ENCODE peak calls at places on chromosome 1, in ten cellular contexts. One of them, this sample, is unnamed.
A peak's percentile ranks its signal among the peaks of the same experiment; 100 is the strongest.

GRCh38 chr1:84363019-84363418 is 35.3 kb upstream of the DNASE2B start:
- DNase-seq in non-pigmented ciliary epithelial cell: no peak
- DNase-seq in iPS DF 19.7: no peak
- DNase-seq in caudate nucleus: peak; percentile 39
- DNase-seq in HS-27A: no peak
- DNase-seq in stimulated activated CD4-positive, alpha-beta T cell treated with anti-CD3 and anti-CD28 coated beads, TNF-alpha, amount 100 ng/mL, for 4 hours: no peak
- DNase-seq in brain microvascular endothelial cell: no peak
- DNase-seq in AG10803: no peak
- DNase-seq in anterior cingulate cortex: peak; percentile 13
- DNase-seq in activated CD4-positive, alpha-beta T cell treated with anti-CD3 and anti-CD28 coated beads, Interleukin-2, amount 50 U/mL, for 1 hour: no peak
- DNase-seq in this sample: no peak

GRCh38 chr1:10635385-10635896 is 160.7 kb downstream of the PEX14 start:
- DNase-seq in stimulated activated CD4-positive, alpha-beta T cell treated with anti-CD3 and anti-CD28 coated beads, TNF-alpha, amount 100 ng/mL, for 4 hours: no peak
- DNase-seq in anterior cingulate cortex: no peak
- DNase-seq in HS-27A: no peak
- DNase-seq in iPS DF 19.7: no peak
- DNase-seq in AG10803: peak; percentile 75
- DNase-seq in non-pigmented ciliary epithelial cell: no peak
- DNase-seq in brain microvascular endothelial cell: no peak
- DNase-seq in activated CD4-positive, alpha-beta T cell treated with anti-CD3 and anti-CD28 coated beads, Interleukin-2, amount 50 U/mL, for 1 hour: no peak
- DNase-seq in caudate nucleus: no peak
- DNase-seq in this sample: no peak

GRCh38 chr1:206951318-206952105 is 5.2 kb upstream of the PIGR start:
- DNase-seq in non-pigmented ciliary epithelial cell: no peak
- DNase-seq in brain microvascular endothelial cell: no peak
- DNase-seq in HS-27A: no peak
- DNase-seq in AG10803: no peak
- DNase-seq in caudate nucleus: no peak
- DNase-seq in iPS DF 19.7: no peak
- DNase-seq in anterior cingulate cortex: no peak
- DNase-seq in stimulated activated CD4-positive, alpha-beta T cell treated with anti-CD3 and anti-CD28 coated beads, TNF-alpha, amount 100 ng/mL, for 4 hours: no peak
- DNase-seq in activated CD4-positive, alpha-beta T cell treated with anti-CD3 and anti-CD28 coated beads, Interleukin-2, amount 50 U/mL, for 1 hour: no peak
- DNase-seq in this sample: no peak

GRCh38 chr1:95584315-95584714 is 350.3 kb downstream of the RWDD3 start:
- DNase-seq in brain microvascular endothelial cell: no peak
- DNase-seq in anterior cingulate cortex: no peak
- DNase-seq in stimulated activated CD4-positive, alpha-beta T cell treated with anti-CD3 and anti-CD28 coated beads, TNF-alpha, amount 100 ng/mL, for 4 hours: no peak
- DNase-seq in non-pigmented ciliary epithelial cell: no peak
- DNase-seq in HS-27A: no peak
- DNase-seq in caudate nucleus: no peak
- DNase-seq in activated CD4-positive, alpha-beta T cell treated with anti-CD3 and anti-CD28 coated beads, Interleukin-2, amount 50 U/mL, for 1 hour: no peak
- DNase-seq in iPS DF 19.7: no peak
- DNase-seq in AG10803: no peak
- DNase-seq in this sample: no peak

GRCh38 chr1:61752921-61753389 is 10.7 kb downstream of the PATJ start:
- DNase-seq in caudate nucleus: no peak
- DNase-seq in brain microvascular endothelial cell: no peak
- DNase-seq in AG10803: no peak
- DNase-seq in HS-27A: no peak
- DNase-seq in non-pigmented ciliary epithelial cell: no peak
- DNase-seq in stimulated activated CD4-positive, alpha-beta T cell treated with anti-CD3 and anti-CD28 coated beads, TNF-alpha, amount 100 ng/mL, for 4 hours: no peak
- DNase-seq in activated CD4-positive, alpha-beta T cell treated with anti-CD3 and anti-CD28 coated beads, Interleukin-2, amount 50 U/mL, for 1 hour: no peak
- DNase-seq in anterior cingulate cortex: no peak
- DNase-seq in iPS DF 19.7: no peak
- DNase-seq in this sample: no peak

GRCh38 chr1:110636149-110636935 is 30.2 kb upstream of the KCNA2 start:
- DNase-seq in non-pigmented ciliary epithelial cell: no peak
- DNase-seq in caudate nucleus: peak; percentile 64
- DNase-seq in activated CD4-positive, alpha-beta T cell treated with anti-CD3 and anti-CD28 coated beads, Interleukin-2, amount 50 U/mL, for 1 hour: no peak
- DNase-seq in iPS DF 19.7: no peak
- DNase-seq in AG10803: no peak
- DNase-seq in stimulated activated CD4-positive, alpha-beta T cell treated with anti-CD3 and anti-CD28 coated beads, TNF-alpha, amount 100 ng/mL, for 4 hours: no peak
- DNase-seq in brain microvascular endothelial cell: no peak
- DNase-seq in anterior cingulate cortex: no peak
- DNase-seq in HS-27A: no peak
- DNase-seq in this sample: no peak

GRCh38 chr1:178192686-178193085 is 98.8 kb downstream of the RASAL2 start:
- DNase-seq in anterior cingulate cortex: no peak
- DNase-seq in non-pigmented ciliary epithelial cell: peak; percentile 43
- DNase-seq in iPS DF 19.7: no peak
- DNase-seq in stimulated activated CD4-positive, alpha-beta T cell treated with anti-CD3 and anti-CD28 coated beads, TNF-alpha, amount 100 ng/mL, for 4 hours: no peak
- DNase-seq in activated CD4-positive, alpha-beta T cell treated with anti-CD3 and anti-CD28 coated beads, Interleukin-2, amount 50 U/mL, for 1 hour: no peak
- DNase-seq in caudate nucleus: no peak
- DNase-seq in HS-27A: peak; percentile 40
- DNase-seq in brain microvascular endothelial cell: peak; percentile 88
- DNase-seq in AG10803: peak; percentile 78
- DNase-seq in this sample: no peak

GRCh38 chr1:8474369-8474768 is 156.5 kb downstream of the SLC45A1 start:
- DNase-seq in HS-27A: no peak
- DNase-seq in caudate nucleus: no peak
- DNase-seq in non-pigmented ciliary epithelial cell: no peak
- DNase-seq in iPS DF 19.7: no peak
- DNase-seq in brain microvascular endothelial cell: no peak
- DNase-seq in activated CD4-positive, alpha-beta T cell treated with anti-CD3 and anti-CD28 coated beads, Interleukin-2, amount 50 U/mL, for 1 hour: no peak
- DNase-seq in anterior cingulate cortex: no peak
- DNase-seq in stimulated activated CD4-positive, alpha-beta T cell treated with anti-CD3 and anti-CD28 coated beads, TNF-alpha, amount 100 ng/mL, for 4 hours: no peak
- DNase-seq in AG10803: no peak
- DNase-seq in this sample: no peak

GRCh38 chr1:54409156-54410142 is 3.3 kb upstream of the SSBP3 start:
- DNase-seq in non-pigmented ciliary epithelial cell: no peak
- DNase-seq in activated CD4-positive, alpha-beta T cell treated with anti-CD3 and anti-CD28 coated beads, Interleukin-2, amount 50 U/mL, for 1 hour: no peak
- DNase-seq in HS-27A: no peak
- DNase-seq in brain microvascular endothelial cell: no peak
- DNase-seq in anterior cingulate cortex: no peak
- DNase-seq in AG10803: no peak
- DNase-seq in iPS DF 19.7: no peak
- DNase-seq in caudate nucleus: no peak
- DNase-seq in stimulated activated CD4-positive, alpha-beta T cell treated with anti-CD3 and anti-CD28 coated beads, TNF-alpha, amount 100 ng/mL, for 4 hours: no peak
- DNase-seq in this sample: no peak

GRCh38 chr1:37793773-37794371 is at the start of gene MANEAL:
- DNase-seq in AG10803: peak; percentile 54
- DNase-seq in anterior cingulate cortex: no peak
- DNase-seq in brain microvascular endothelial cell: peak; percentile 29
- DNase-seq in caudate nucleus: no peak
- DNase-seq in non-pigmented ciliary epithelial cell: no peak
- DNase-seq in stimulated activated CD4-positive, alpha-beta T cell treated with anti-CD3 and anti-CD28 coated beads, TNF-alpha, amount 100 ng/mL, for 4 hours: no peak
- DNase-seq in HS-27A: no peak
- DNase-seq in iPS DF 19.7: no peak
- DNase-seq in activated CD4-positive, alpha-beta T cell treated with anti-CD3 and anti-CD28 coated beads, Interleukin-2, amount 50 U/mL, for 1 hour: peak; percentile 19
- DNase-seq in this sample: peak; percentile 31

GRCh38 chr1:73914994-73915393 is 283.0 kb downstream of the LRRIQ3 start:
- DNase-seq in stimulated activated CD4-positive, alpha-beta T cell treated with anti-CD3 and anti-CD28 coated beads, TNF-alpha, amount 100 ng/mL, for 4 hours: no peak
- DNase-seq in activated CD4-positive, alpha-beta T cell treated with anti-CD3 and anti-CD28 coated beads, Interleukin-2, amount 50 U/mL, for 1 hour: no peak
- DNase-seq in iPS DF 19.7: no peak
- DNase-seq in caudate nucleus: no peak
- DNase-seq in AG10803: no peak
- DNase-seq in HS-27A: no peak
- DNase-seq in non-pigmented ciliary epithelial cell: no peak
- DNase-seq in brain microvascular endothelial cell: no peak
- DNase-seq in anterior cingulate cortex: no peak
- DNase-seq in this sample: no peak

GRCh38 chr1:23593556-23594148 is 34.4 kb upstream of the ID3 start:
- DNase-seq in non-pigmented ciliary epithelial cell: no peak
- DNase-seq in brain microvascular endothelial cell: no peak
- DNase-seq in HS-27A: no peak
- DNase-seq in AG10803: no peak
- DNase-seq in anterior cingulate cortex: no peak
- DNase-seq in caudate nucleus: no peak
- DNase-seq in activated CD4-positive, alpha-beta T cell treated with anti-CD3 and anti-CD28 coated beads, Interleukin-2, amount 50 U/mL, for 1 hour: no peak
- DNase-seq in stimulated activated CD4-positive, alpha-beta T cell treated with anti-CD3 and anti-CD28 coated beads, TNF-alpha, amount 100 ng/mL, for 4 hours: no peak
- DNase-seq in iPS DF 19.7: no peak
- DNase-seq in this sample: no peak

GRCh38 chr1:15951341-15952153 is 24.4 kb downstream of the ZBTB17 start:
- DNase-seq in iPS DF 19.7: no peak
- DNase-seq in stimulated activated CD4-positive, alpha-beta T cell treated with anti-CD3 and anti-CD28 coated beads, TNF-alpha, amount 100 ng/mL, for 4 hours: no peak
- DNase-seq in anterior cingulate cortex: no peak
- DNase-seq in activated CD4-positive, alpha-beta T cell treated with anti-CD3 and anti-CD28 coated beads, Interleukin-2, amount 50 U/mL, for 1 hour: no peak
- DNase-seq in HS-27A: no peak
- DNase-seq in AG10803: peak; percentile 23
- DNase-seq in caudate nucleus: no peak
- DNase-seq in brain microvascular endothelial cell: no peak
- DNase-seq in non-pigmented ciliary epithelial cell: no peak
- DNase-seq in this sample: peak; percentile 61

GRCh38 chr1:160330119-160330518 is 12.9 kb downstream of the COPA start:
- DNase-seq in AG10803: no peak
- DNase-seq in activated CD4-positive, alpha-beta T cell treated with anti-CD3 and anti-CD28 coated beads, Interleukin-2, amount 50 U/mL, for 1 hour: no peak
- DNase-seq in caudate nucleus: no peak
- DNase-seq in anterior cingulate cortex: no peak
- DNase-seq in stimulated activated CD4-positive, alpha-beta T cell treated with anti-CD3 and anti-CD28 coated beads, TNF-alpha, amount 100 ng/mL, for 4 hours: no peak
- DNase-seq in HS-27A: no peak
- DNase-seq in iPS DF 19.7: no peak
- DNase-seq in brain microvascular endothelial cell: no peak
- DNase-seq in non-pigmented ciliary epithelial cell: no peak
- DNase-seq in this sample: no peak

GRCh38 chr1:14897080-14897449 is 256.5 kb upstream of the TMEM51 start:
- DNase-seq in stimulated activated CD4-positive, alpha-beta T cell treated with anti-CD3 and anti-CD28 coated beads, TNF-alpha, amount 100 ng/mL, for 4 hours: no peak
- DNase-seq in non-pigmented ciliary epithelial cell: no peak
- DNase-seq in caudate nucleus: no peak
- DNase-seq in activated CD4-positive, alpha-beta T cell treated with anti-CD3 and anti-CD28 coated beads, Interleukin-2, amount 50 U/mL, for 1 hour: no peak
- DNase-seq in AG10803: peak; percentile 6
- DNase-seq in HS-27A: no peak
- DNase-seq in iPS DF 19.7: no peak
- DNase-seq in brain microvascular endothelial cell: no peak
- DNase-seq in anterior cingulate cortex: no peak
- DNase-seq in this sample: no peak

GRCh38 chr1:172549621-172550280 is 16.8 kb downstream of the SUCO start:
- DNase-seq in brain microvascular endothelial cell: no peak
- DNase-seq in non-pigmented ciliary epithelial cell: no peak
- DNase-seq in caudate nucleus: no peak
- DNase-seq in HS-27A: no peak
- DNase-seq in stimulated activated CD4-positive, alpha-beta T cell treated with anti-CD3 and anti-CD28 coated beads, TNF-alpha, amount 100 ng/mL, for 4 hours: no peak
- DNase-seq in activated CD4-positive, alpha-beta T cell treated with anti-CD3 and anti-CD28 coated beads, Interleukin-2, amount 50 U/mL, for 1 hour: no peak
- DNase-seq in anterior cingulate cortex: no peak
- DNase-seq in iPS DF 19.7: no peak
- DNase-seq in AG10803: no peak
- DNase-seq in this sample: no peak

GRCh38 chr1:10459185-10459584 is 9.4 kb downstream of the CORT start:
- DNase-seq in non-pigmented ciliary epithelial cell: peak; percentile 78
- DNase-seq in stimulated activated CD4-positive, alpha-beta T cell treated with anti-CD3 and anti-CD28 coated beads, TNF-alpha, amount 100 ng/mL, for 4 hours: no peak
- DNase-seq in HS-27A: peak; percentile 20
- DNase-seq in brain microvascular endothelial cell: peak; percentile 67
- DNase-seq in activated CD4-positive, alpha-beta T cell treated with anti-CD3 and anti-CD28 coated beads, Interleukin-2, amount 50 U/mL, for 1 hour: no peak
- DNase-seq in anterior cingulate cortex: no peak
- DNase-seq in iPS DF 19.7: no peak
- DNase-seq in caudate nucleus: no peak
- DNase-seq in AG10803: peak; percentile 80
- DNase-seq in this sample: no peak

GRCh38 chr1:40723196-40723955 is 31.9 kb downstream of the NFYC start:
- DNase-seq in AG10803: no peak
- DNase-seq in HS-27A: no peak
- DNase-seq in anterior cingulate cortex: no peak
- DNase-seq in iPS DF 19.7: no peak
- DNase-seq in non-pigmented ciliary epithelial cell: no peak
- DNase-seq in brain microvascular endothelial cell: no peak
- DNase-seq in caudate nucleus: no peak
- DNase-seq in activated CD4-positive, alpha-beta T cell treated with anti-CD3 and anti-CD28 coated beads, Interleukin-2, amount 50 U/mL, for 1 hour: no peak
- DNase-seq in stimulated activated CD4-positive, alpha-beta T cell treated with anti-CD3 and anti-CD28 coated beads, TNF-alpha, amount 100 ng/mL, for 4 hours: no peak
- DNase-seq in this sample: no peak

GRCh38 chr1:39733161-39733560 is 5.5 kb upstream of the PPIE start:
- DNase-seq in HS-27A: no peak
- DNase-seq in stimulated activated CD4-positive, alpha-beta T cell treated with anti-CD3 and anti-CD28 coated beads, TNF-alpha, amount 100 ng/mL, for 4 hours: no peak
- DNase-seq in anterior cingulate cortex: peak; percentile 32
- DNase-seq in AG10803: no peak
- DNase-seq in brain microvascular endothelial cell: no peak
- DNase-seq in non-pigmented ciliary epithelial cell: no peak
- DNase-seq in activated CD4-positive, alpha-beta T cell treated with anti-CD3 and anti-CD28 coated beads, Interleukin-2, amount 50 U/mL, for 1 hour: no peak
- DNase-seq in iPS DF 19.7: no peak
- DNase-seq in caudate nucleus: peak; percentile 96
- DNase-seq in this sample: no peak

GRCh38 chr1:33578557-33579448 is 106.4 kb downstream of the ZSCAN20 start:
- DNase-seq in activated CD4-positive, alpha-beta T cell treated with anti-CD3 and anti-CD28 coated beads, Interleukin-2, amount 50 U/mL, for 1 hour: no peak
- DNase-seq in caudate nucleus: no peak
- DNase-seq in HS-27A: no peak
- DNase-seq in anterior cingulate cortex: no peak
- DNase-seq in brain microvascular endothelial cell: no peak
- DNase-seq in AG10803: no peak
- DNase-seq in non-pigmented ciliary epithelial cell: no peak
- DNase-seq in iPS DF 19.7: no peak
- DNase-seq in stimulated activated CD4-positive, alpha-beta T cell treated with anti-CD3 and anti-CD28 coated beads, TNF-alpha, amount 100 ng/mL, for 4 hours: no peak
- DNase-seq in this sample: no peak

GRCh38 chr1:48654606-48655210 is 122.0 kb downstream of the BEND5 start:
- DNase-seq in activated CD4-positive, alpha-beta T cell treated with anti-CD3 and anti-CD28 coated beads, Interleukin-2, amount 50 U/mL, for 1 hour: no peak
- DNase-seq in brain microvascular endothelial cell: no peak
- DNase-seq in anterior cingulate cortex: no peak
- DNase-seq in HS-27A: no peak
- DNase-seq in non-pigmented ciliary epithelial cell: no peak
- DNase-seq in stimulated activated CD4-positive, alpha-beta T cell treated with anti-CD3 and anti-CD28 coated beads, TNF-alpha, amount 100 ng/mL, for 4 hours: no peak
- DNase-seq in caudate nucleus: peak; percentile 22
- DNase-seq in iPS DF 19.7: no peak
- DNase-seq in AG10803: no peak
- DNase-seq in this sample: no peak

GRCh38 chr1:41953291-41953690 is 34.6 kb upstream of the HIVEP3 start:
- DNase-seq in HS-27A: no peak
- DNase-seq in caudate nucleus: no peak
- DNase-seq in non-pigmented ciliary epithelial cell: no peak
- DNase-seq in activated CD4-positive, alpha-beta T cell treated with anti-CD3 and anti-CD28 coated beads, Interleukin-2, amount 50 U/mL, for 1 hour: no peak
- DNase-seq in AG10803: no peak
- DNase-seq in iPS DF 19.7: no peak
- DNase-seq in anterior cingulate cortex: no peak
- DNase-seq in brain microvascular endothelial cell: no peak
- DNase-seq in stimulated activated CD4-positive, alpha-beta T cell treated with anti-CD3 and anti-CD28 coated beads, TNF-alpha, amount 100 ng/mL, for 4 hours: no peak
- DNase-seq in this sample: no peak

GRCh38 chr1:35930593-35931423 is at the start of gene AGO3:
- DNase-seq in non-pigmented ciliary epithelial cell: no peak
- DNase-seq in activated CD4-positive, alpha-beta T cell treated with anti-CD3 and anti-CD28 coated beads, Interleukin-2, amount 50 U/mL, for 1 hour: peak; percentile 84
- DNase-seq in HS-27A: peak; percentile 57
- DNase-seq in brain microvascular endothelial cell: peak; percentile 54
- DNase-seq in iPS DF 19.7: peak; percentile 63
- DNase-seq in stimulated activated CD4-positive, alpha-beta T cell treated with anti-CD3 and anti-CD28 coated beads, TNF-alpha, amount 100 ng/mL, for 4 hours: peak; percentile 72
- DNase-seq in AG10803: peak; percentile 74
- DNase-seq in caudate nucleus: peak; percentile 65
- DNase-seq in anterior cingulate cortex: peak; percentile 73
- DNase-seq in this sample: peak; percentile 84

GRCh38 chr1:151459331-151460046 is at the start of gene POGZ:
- DNase-seq in non-pigmented ciliary epithelial cell: peak; percentile 93
- DNase-seq in activated CD4-positive, alpha-beta T cell treated with anti-CD3 and anti-CD28 coated beads, Interleukin-2, amount 50 U/mL, for 1 hour: peak; percentile 95
- DNase-seq in HS-27A: peak; percentile 85
- DNase-seq in anterior cingulate cortex: peak; percentile 92
- DNase-seq in AG10803: peak; percentile 99
- DNase-seq in iPS DF 19.7: peak; percentile 83
- DNase-seq in caudate nucleus: peak; percentile 96
- DNase-seq in brain microvascular endothelial cell: peak; percentile 97
- DNase-seq in stimulated activated CD4-positive, alpha-beta T cell treated with anti-CD3 and anti-CD28 coated beads, TNF-alpha, amount 100 ng/mL, for 4 hours: peak; percentile 89
- DNase-seq in this sample: peak; percentile 96

GRCh38 chr1:147473735-147474049 is 67.6 kb upstream of the BCL9 start:
- DNase-seq in anterior cingulate cortex: no peak
- DNase-seq in caudate nucleus: no peak
- DNase-seq in AG10803: no peak
- DNase-seq in HS-27A: no peak
- DNase-seq in stimulated activated CD4-positive, alpha-beta T cell treated with anti-CD3 and anti-CD28 coated beads, TNF-alpha, amount 100 ng/mL, for 4 hours: no peak
- DNase-seq in activated CD4-positive, alpha-beta T cell treated with anti-CD3 and anti-CD28 coated beads, Interleukin-2, amount 50 U/mL, for 1 hour: no peak
- DNase-seq in non-pigmented ciliary epithelial cell: no peak
- DNase-seq in brain microvascular endothelial cell: no peak
- DNase-seq in iPS DF 19.7: no peak
- DNase-seq in this sample: no peak

GRCh38 chr1:147168626-147169058 is 3.6 kb downstream of the PRKAB2 start:
- DNase-seq in stimulated activated CD4-positive, alpha-beta T cell treated with anti-CD3 and anti-CD28 coated beads, TNF-alpha, amount 100 ng/mL, for 4 hours: no peak
- DNase-seq in anterior cingulate cortex: no peak
- DNase-seq in non-pigmented ciliary epithelial cell: no peak
- DNase-seq in brain microvascular endothelial cell: peak; percentile 33
- DNase-seq in caudate nucleus: no peak
- DNase-seq in activated CD4-positive, alpha-beta T cell treated with anti-CD3 and anti-CD28 coated beads, Interleukin-2, amount 50 U/mL, for 1 hour: no peak
- DNase-seq in HS-27A: no peak
- DNase-seq in AG10803: peak; percentile 39
- DNase-seq in iPS DF 19.7: no peak
- DNase-seq in this sample: no peak

GRCh38 chr1:184693011-184693410 is 61.6 kb downstream of the EDEM3 start:
- DNase-seq in iPS DF 19.7: no peak
- DNase-seq in caudate nucleus: no peak
- DNase-seq in non-pigmented ciliary epithelial cell: no peak
- DNase-seq in brain microvascular endothelial cell: no peak
- DNase-seq in anterior cingulate cortex: no peak
- DNase-seq in HS-27A: no peak
- DNase-seq in activated CD4-positive, alpha-beta T cell treated with anti-CD3 and anti-CD28 coated beads, Interleukin-2, amount 50 U/mL, for 1 hour: no peak
- DNase-seq in AG10803: no peak
- DNase-seq in stimulated activated CD4-positive, alpha-beta T cell treated with anti-CD3 and anti-CD28 coated beads, TNF-alpha, amount 100 ng/mL, for 4 hours: no peak
- DNase-seq in this sample: no peak

GRCh38 chr1:88595355-88595754 is 88.7 kb upstream of the PKN2 start:
- DNase-seq in non-pigmented ciliary epithelial cell: no peak
- DNase-seq in activated CD4-positive, alpha-beta T cell treated with anti-CD3 and anti-CD28 coated beads, Interleukin-2, amount 50 U/mL, for 1 hour: no peak
- DNase-seq in stimulated activated CD4-positive, alpha-beta T cell treated with anti-CD3 and anti-CD28 coated beads, TNF-alpha, amount 100 ng/mL, for 4 hours: no peak
- DNase-seq in HS-27A: peak; percentile 53
- DNase-seq in anterior cingulate cortex: no peak
- DNase-seq in brain microvascular endothelial cell: peak; percentile 39
- DNase-seq in iPS DF 19.7: no peak
- DNase-seq in caudate nucleus: no peak
- DNase-seq in AG10803: peak; percentile 40
- DNase-seq in this sample: no peak

This sample was measured in activated CD8-positive, alpha-beta memory T cell treated with anti-CD3 and anti-CD28 coated beads, Interleukin-2, amount 50 U/mL, for 4 hours.